ENCODE peak calls at places on chromosomes 5 and 9, in six cellular contexts. F is aorta; M is lower lobe of right lung; W is effector memory CD4-positive, alpha-beta T cell; O is NT2/D1; T is thyroid gland. S is an unnamed sample. For H3K4me1 and H3K36me3, the result is how much of the 10 kb centered on the place peaks cover.

GRCh38 chr5:137209232-137209810 is 289.8 kb downstream of the SPOCK1 start:
- DNase-seq in M (no peak), F (no peak), O (no peak), T (no peak), W (no peak), S (no peak)

GRCh38 chr9:21121595-21122251 is 19.9 kb downstream of the IFNW1 start:
- DNase-seq in T (no peak), W (no peak), O (no peak), M (no peak), F (no peak), S (no peak)

GRCh38 chr5:173736374-173736773 is 119.9 kb upstream of the BOD1 start:
- DNase-seq in W (no peak), O (no peak), M (no peak), T (no peak), F (no peak), S (no peak)

GRCh38 chr9:70945301-70945700 is 176.1 kb downstream of the TRPM3 start:
- DNase-seq in M (no peak), W (no peak), O (no peak), T (no peak), F (no peak), S (no peak)

GRCh38 chr9:124673063-124673462 is 98.0 kb downstream of the NR6A1 start:
- DNase-seq in O (no peak), T (no peak), F (no peak), M (no peak), W (no peak), S (no peak)

GRCh38 chr9:95080961-95081658 is 236.4 kb downstream of the FANCC start:
- DNase-seq in M (no peak), F (peak), W (no peak), O (no peak), T (no peak), S (no peak)

GRCh38 chr5:15521349-15521937 is 21.5 kb downstream of the FBXL7 start:
- DNase-seq in T (no peak), W (no peak), F (no peak), M (no peak), O (no peak), S (peak)

GRCh38 chr9:124040935-124041816 is 29.6 kb downstream of the LHX2 start:
- DNase-seq in W (peak), F (peak), M (peak), T (peak), O (no peak), S (peak)

GRCh38 chr5:145697251-145698016 is 137.7 kb downstream of the PRELID2 start:
- DNase-seq in O (peak), F (no peak), M (no peak), W (no peak), T (no peak), S (peak)

GRCh38 chr5:172540099-172540870 is 86.0 kb upstream of the SH3PXD2B start:
- DNase-seq in T (no peak), W (no peak), O (no peak), F (peak), M (no peak), S (no peak)

GRCh38 chr9:110104201-110104845 is 103.6 kb downstream of the C9orf152 start:
- DNase-seq in T (peak), W (no peak), F (no peak), O (no peak), M (no peak), S (no peak)

GRCh38 chr5:1665803-1666202 is 133.8 kb downstream of the MRPL36 start:
- DNase-seq in M (no peak), O (no peak), W (no peak), T (no peak), F (no peak), S (no peak)

GRCh38 chr5:158354958-158355357 is 496.0 kb upstream of the CLINT1 start:
- DNase-seq in W (no peak), M (no peak), T (no peak), F (no peak), O (no peak), S (no peak)

GRCh38 chr5:132476853-132477729 is 13.5 kb downstream of the IRF1 start:
- DNase-seq in W (no peak), F (no peak), O (no peak), M (no peak), T (peak), S (no peak)

GRCh38 chr9:128203842-128204551 is 818 bp downstream of the DNM1 start:
- DNase-seq in F (peak), W (no peak), M (no peak), T (no peak), O (no peak), S (peak)

GRCh38 chr9:38707885-38708640 is 11.9 kb downstream of the FAM240B start:
- DNase-seq in T (no peak), F (no peak), W (no peak), M (no peak), O (no peak), S (no peak)

GRCh38 chr5:56632199-56632598 is 183.2 kb upstream of the MAP3K1 start:
- DNase-seq in M (no peak), F (no peak), O (no peak), T (no peak), W (no peak), S (no peak)

GRCh38 chr9:4026925-4027324 is 272.9 kb downstream of the GLIS3 start:
- DNase-seq in O (no peak), M (no peak), T (no peak), W (no peak), F (no peak), S (no peak)

GRCh38 chr5:96408276-96408777 is 24.7 kb downstream of the PCSK1 start:
- DNase-seq in T (no peak), M (no peak), F (no peak), W (no peak), O (no peak), S (peak)

GRCh38 chr5:180595381-180596114 is 4.2 kb upstream of the SCGB3A1 start:
- DNase-seq in F (no peak), W (no peak), O (no peak), T (peak), M (peak), S (no peak)

GRCh38 chr5:161546463-161547301 is at the start of gene GABRB2:
- DNase-seq in T (peak), M (peak), O (no peak), F (peak), W (no peak), S (peak)

GRCh38 chr9:107587175-107587963 is 97.8 kb upstream of the KLF4 start:
- DNase-seq in T (peak), F (peak), O (no peak), W (no peak), M (peak), S (no peak)

GRCh38 chr5:11046160-11046559 is 285.1 kb upstream of the DAP start:
- DNase-seq in W (no peak), M (no peak), T (no peak), O (no peak), F (no peak), S (peak)

GRCh38 chr5:90878081-90878480 is 319.5 kb downstream of the ADGRV1 start:
- DNase-seq in T (no peak), M (peak), O (no peak), W (no peak), F (no peak), S (no peak)

GRCh38 chr5:56467176-56467717 is 234.1 kb upstream of the ANKRD55 start:
- DNase-seq in F (no peak), O (no peak), M (no peak), T (peak), W (no peak), S (no peak)

GRCh38 chr9:4182831-4183230 is 117.0 kb downstream of the GLIS3 start:
- DNase-seq in T (no peak), O (no peak), F (no peak), W (no peak), M (no peak), S (no peak)

GRCh38 chr5:103207653-103208052 is 50.9 kb upstream of the MACIR start:
- DNase-seq in F (no peak), W (no peak), T (no peak), M (no peak), O (no peak), S (peak)

GRCh38 chr9:127734247-127734746 is 797 bp downstream of the TOR2A start:
- DNase-seq in F (no peak), T (no peak), W (no peak), O (no peak), M (no peak), S (no peak)

GRCh38 chr5:97224112-97224750 is 41.2 kb upstream of the RIOK2 start:
- DNase-seq in M (no peak), F (no peak), T (no peak), O (no peak), W (no peak), S (peak)

GRCh38 chr5:1268666-1269065 is 26.2 kb downstream of the TERT start:
- DNase-seq in O (no peak), T (no peak), F (no peak), M (no peak), W (no peak), S (no peak)

GRCh38 chr9:126205260-126205659 is 121.4 kb upstream of the MVB12B start:
- DNase-seq in M (no peak), W (no peak), T (no peak), O (no peak), F (no peak), S (no peak)

GRCh38 chr5:83446253-83446947 is 25.1 kb upstream of the VCAN start:
- DNase-seq in W (no peak), M (no peak), T (no peak), F (no peak), O (no peak), S (no peak)

GRCh38 chr9:95058121-95058785 is 259.3 kb downstream of the FANCC start:
- DNase-seq in F (peak), T (no peak), M (no peak), W (no peak), O (no peak), S (no peak)

GRCh38 chr5:53211799-53212198 is 102.2 kb upstream of the MOCS2 start:
- DNase-seq in T (no peak), W (no peak), M (no peak), O (no peak), F (no peak), S (no peak)

GRCh38 chr5:22070151-22070550 is 783.0 kb downstream of the CDH12 start:
- DNase-seq in F (no peak), M (no peak), W (no peak), O (no peak), T (no peak), S (no peak)

GRCh38 chr9:89555426-89556375 is 49.1 kb upstream of the GADD45G start:
- DNase-seq in W (no peak), M (no peak), O (no peak), T (peak), F (no peak), S (no peak)

GRCh38 chr9:89553451-89554020 is 51.3 kb upstream of the GADD45G start:
- DNase-seq in F (no peak), W (no peak), M (no peak), O (no peak), T (no peak), S (no peak)

GRCh38 chr9:89550516-89550915 is 52.6 kb upstream of the SEMA4D start:
- DNase-seq in F (no peak), O (no peak), W (no peak), T (no peak), M (no peak), S (no peak)

GRCh38 chr9:89555016-89555415 is 49.8 kb upstream of the GADD45G start:
- DNase-seq in W (no peak), F (no peak), O (no peak), T (peak), M (no peak), S (no peak)

DNA sequence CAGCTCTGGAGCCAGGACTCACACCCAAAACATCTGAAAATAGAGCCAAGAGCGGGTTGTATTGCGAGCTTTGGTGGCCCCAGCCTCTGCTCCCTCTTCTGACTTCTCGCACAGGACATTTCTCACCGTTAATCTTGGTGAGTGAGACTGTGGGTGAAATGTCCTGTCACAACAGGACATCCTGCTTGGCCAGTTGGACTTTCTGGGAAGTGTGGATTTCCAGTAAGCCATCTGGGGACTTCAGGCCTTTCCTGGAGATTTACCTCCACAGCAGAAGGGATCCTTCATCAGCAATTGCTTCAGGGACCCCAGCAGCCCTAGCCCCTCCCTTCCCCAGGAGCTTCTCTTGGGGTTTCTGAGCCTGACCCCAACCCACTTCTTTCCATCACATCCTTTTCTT is 50.5 kb upstream of the GADD45G start:
- DNase-seq in O (no peak), T (no peak), F (no peak), W (no peak), M (no peak), S (no peak)
- H3K4me1 ChIP-seq in O (under half), T (under half), F (under half), W (under half), M (under half), S (under half)

GRCh38 chr5:40685952-40686351 is 6.2 kb downstream of the PTGER4 start:
- DNase-seq in O (no peak), F (no peak), W (no peak), T (no peak), M (no peak), S (no peak)
- H3K36me3 ChIP-seq in O (under half), F (under half), W (under half), T (under half), M (under half), S (under half)

DNA sequence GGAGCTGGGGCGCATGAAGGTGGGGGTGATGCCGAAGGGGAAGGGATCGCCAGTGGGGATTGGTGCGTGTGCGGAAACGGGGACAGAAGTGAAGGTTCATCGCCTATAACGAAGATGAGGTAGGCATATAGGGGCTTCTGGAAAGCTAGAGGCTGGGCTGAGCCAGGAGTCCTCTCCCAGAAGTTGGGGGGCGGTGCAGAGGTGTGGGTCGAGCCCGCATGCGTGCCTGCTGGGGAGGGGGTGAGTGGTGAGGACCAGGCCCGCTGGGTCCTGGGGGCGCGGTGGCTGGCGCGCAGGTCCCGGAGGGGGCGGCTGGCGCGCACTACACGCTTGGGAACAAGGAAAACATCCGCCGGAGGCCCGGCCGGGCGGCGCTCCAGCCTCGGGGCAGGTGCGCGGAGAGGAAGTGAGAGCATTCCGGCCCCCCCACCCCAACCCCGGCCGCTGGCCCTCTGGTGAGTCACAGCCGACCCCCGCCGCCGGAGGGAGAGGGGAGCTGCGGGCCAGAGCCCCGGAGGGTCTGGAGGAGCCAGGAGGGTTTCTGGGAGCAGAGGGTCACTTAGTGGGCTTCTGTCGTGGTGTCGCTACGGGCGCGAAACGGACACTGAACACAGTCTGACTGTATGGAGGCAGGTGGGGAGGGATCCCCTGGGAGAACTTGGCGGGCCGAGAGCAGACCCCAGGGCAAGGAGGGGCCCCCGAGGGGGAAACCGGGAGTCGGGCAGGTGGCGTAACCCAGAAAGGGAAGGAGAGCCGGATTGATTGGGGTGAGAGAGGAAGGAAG is 2.9 kb upstream of the MSMP start:
- DNase-seq in M (peak), F (peak), W (peak), O (peak), T (peak), S (peak)
- H3K4me3 ChIP-seq in M (peak), F (peak), W (peak), O (peak), T (peak), S (peak)

GRCh38 chr5:34684980-34685352 is 28.8 kb downstream of the RAI14 start:
- DNase-seq in M (no peak), F (no peak), O (no peak), T (no peak), W (no peak), S (no peak)
- H3K4me1 ChIP-seq in M (under half), F (under half), O (under half), T (under half), W (under half), S (under half)

DNA sequence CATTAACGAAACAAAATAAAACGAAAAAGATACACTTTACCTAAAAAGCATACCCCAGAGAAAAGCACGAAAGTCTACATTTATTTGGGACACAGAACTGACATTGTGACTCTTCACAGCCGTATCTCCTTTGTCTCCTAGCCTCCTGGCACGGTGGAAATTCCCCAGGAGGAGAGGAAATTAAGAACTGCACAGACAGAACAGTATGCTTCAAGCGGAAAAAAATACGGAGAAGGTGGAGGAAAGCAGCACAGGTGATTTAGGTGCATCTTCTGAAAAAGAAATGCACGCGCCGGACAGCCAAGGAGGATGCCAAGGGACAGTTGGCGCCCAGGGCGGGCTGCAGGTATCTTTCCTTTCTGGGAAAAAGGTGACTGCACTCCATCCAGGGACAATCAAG is 32.0 kb downstream of the DDX31 start:
- DNase-seq in W (no peak), F (no peak), T (no peak), M (no peak), O (no peak), S (no peak)
- H3K36me3 ChIP-seq in W (under half), F (under half), T (under half), M (half or more), O (half or more), S (half or more)

GRCh38 chr9:121817476-121817875 is 166.0 kb downstream of the DAB2IP start:
- DNase-seq in M (no peak), T (no peak), W (no peak), O (no peak), F (peak), S (no peak)

GRCh38 chr9:121819511-121820231 is 168.2 kb downstream of the DAB2IP start:
- DNase-seq in F (peak), W (no peak), O (peak), M (no peak), T (peak), S (peak)

GRCh38 chr9:121818016-121818661 is 166.7 kb downstream of the DAB2IP start:
- DNase-seq in F (peak), O (no peak), M (no peak), T (no peak), W (no peak), S (no peak)

GRCh38 chr9:121820286-121821005 is 169.0 kb downstream of the DAB2IP start:
- DNase-seq in T (peak), F (peak), M (no peak), W (no peak), O (no peak), S (no peak)

DNA sequence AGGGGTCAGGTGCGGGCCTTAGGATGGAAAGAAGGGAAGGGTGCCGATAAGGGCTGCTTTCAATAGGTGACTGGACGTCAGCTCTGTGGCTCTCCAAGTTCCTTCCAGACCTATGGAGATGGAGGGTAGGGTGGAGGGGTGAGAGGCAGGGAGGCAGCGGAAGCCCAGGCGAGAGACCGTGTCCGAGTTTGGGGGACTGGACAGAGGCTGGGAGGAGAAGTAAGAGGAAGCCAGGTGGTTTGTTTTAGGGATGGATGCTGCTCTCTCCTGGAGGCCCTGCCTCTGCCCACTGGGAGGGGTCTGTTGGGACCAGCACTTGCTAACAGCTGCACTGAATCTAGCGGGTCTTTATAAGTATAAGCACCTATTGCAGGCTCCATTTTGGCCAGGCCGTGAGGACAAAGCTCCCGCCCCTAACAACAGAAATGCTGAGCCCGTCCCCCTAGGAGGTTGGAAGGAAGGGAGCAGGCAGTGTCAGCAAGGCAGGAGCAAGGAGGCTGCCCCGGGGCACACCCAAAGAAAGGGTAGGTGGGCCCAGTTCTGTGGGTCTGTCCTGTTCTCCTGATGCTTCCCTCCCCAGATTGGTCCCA is 167.5 kb downstream of the DAB2IP start:
- DNase-seq in W (no peak), M (no peak), T (no peak), F (peak), O (no peak), S (no peak)
- H3K4me3 ChIP-seq in W (no peak), M (no peak), T (no peak), F (no peak), O (peak), S (no peak)

GRCh38 chr5:218457-219289 is 553 bp downstream of the SDHA start:
- DNase-seq in W (no peak), F (peak), O (no peak), M (peak), T (peak), S (peak)
- H3K4me1 ChIP-seq in W (under half), F (under half), O (under half), M (under half), T (under half), S (under half)

DNA sequence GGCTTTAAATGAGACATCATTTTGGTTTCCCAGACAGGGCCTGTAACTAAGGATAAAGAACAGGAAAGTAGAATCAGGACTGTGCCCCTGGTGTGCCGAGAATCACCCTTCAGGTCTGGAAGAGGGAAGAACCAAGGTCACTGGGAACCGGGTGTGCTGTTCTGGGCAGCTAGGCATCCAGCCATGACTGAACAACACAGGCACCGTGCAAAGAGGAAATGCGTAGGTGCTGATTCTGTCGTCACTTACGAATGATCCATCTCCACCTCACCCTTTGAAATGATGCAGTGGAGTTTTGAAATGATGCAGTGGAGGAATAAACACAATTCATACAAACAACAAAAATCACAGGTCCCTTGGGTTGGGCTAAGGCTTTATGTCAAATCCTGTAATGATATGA is 64.4 kb downstream of the MAP1B start:
- DNase-seq in T (no peak), F (no peak), O (no peak), M (no peak), W (no peak), S (no peak)
- H3K36me3 ChIP-seq in T (under half), F (under half), O (under half), M (under half), W (under half), S (under half)

S was measured in adipocyte.